ENCODE peak calls at places on chromosomes 11 and 22, in nine cellular contexts. T is iris pigment epithelial cell, D is left cardiac atrium, S is AG08395, A is fibroblast of the aortic adventitia, B is T47D, Z is iPS-NIHi11, I is heart left ventricle, E is LHCN-M2. X is an unnamed sample.

GRCh38 chr11:46238078-46238966 is 39.1 kb upstream of the CREB3L1 start:
- DNase-seq in T (peak; percentile 69), E (peak; percentile 63), B (peak; percentile 70), S (peak; percentile 62), D (peak; percentile 89), A (peak; percentile 82), I (peak; percentile 81), Z (peak; percentile 74), X (peak; percentile 32)

GRCh38 chr11:36346562-36347383 is 50.7 kb downstream of the PRR5L start:
- DNase-seq in A (no peak), E (no peak), I (no peak), B (no peak), S (no peak), Z (no peak), D (no peak), T (peak; percentile 34), X (no peak)

GRCh38 chr22:50577987-50578775 is at the start of gene CPT1B:
- DNase-seq in D (peak; percentile 64), E (no peak), B (no peak), S (peak; percentile 47), A (peak; percentile 22), Z (peak; percentile 34), T (no peak), I (peak; percentile 84), X (no peak)

GRCh38 chr11:11010624-11011127 is 152.8 kb upstream of the ZBED5 start:
- DNase-seq in Z (peak; percentile 58), S (peak; percentile 50), B (no peak), E (peak; percentile 34), T (peak; percentile 17), I (peak; percentile 42), D (peak; percentile 39), A (no peak), X (peak; percentile 28)

GRCh38 chr22:37623075-37624016 is 14.7 kb downstream of the GGA1 start:
- DNase-seq in Z (peak; percentile 95), D (peak; percentile 71), T (no peak), B (peak; percentile 52), I (peak; percentile 63), A (peak; percentile 57), E (peak; percentile 39), S (peak; percentile 84), X (no peak)

GRCh38 chr22:33065230-33065629 is 7.0 kb upstream of the SYN3 start:
- DNase-seq in D (no peak), Z (no peak), S (no peak), E (no peak), A (no peak), I (no peak), B (no peak), T (no peak), X (no peak)

GRCh38 chr22:21455334-21456089 is 11.7 kb upstream of the TMEM191C start:
- DNase-seq in E (no peak), B (no peak), T (no peak), I (no peak), S (no peak), Z (no peak), A (no peak), D (peak; percentile 8), X (no peak)

GRCh38 chr22:37735054-37735453 is 38.2 kb downstream of the TRIOBP start:
- DNase-seq in T (no peak), E (peak; percentile 32), B (peak; percentile 50), A (no peak), D (peak; percentile 62), Z (peak; percentile 91), I (peak; percentile 62), S (peak; percentile 69), X (peak; percentile 46)

GRCh38 chr11:19345848-19346681 is 105.3 kb upstream of the E2F8 start:
- DNase-seq in S (peak; percentile 22), B (no peak), Z (peak; percentile 58), E (no peak), D (peak; percentile 26), T (peak; percentile 27), A (peak; percentile 34), I (peak; percentile 29), X (no peak)

GRCh38 chr11:45658292-45658991 is 7.0 kb downstream of the CHST1 start:
- DNase-seq in B (no peak), D (peak; percentile 90), S (peak; percentile 72), I (peak; percentile 89), Z (peak; percentile 78), E (peak; percentile 63), T (peak; percentile 83), A (peak; percentile 20), X (no peak)

GRCh38 chr11:117045196-117045595 is 53.0 kb downstream of the SIK3 start:
- DNase-seq in I (no peak), T (peak; percentile 79), Z (peak; percentile 22), E (peak; percentile 70), S (peak; percentile 28), A (peak; percentile 51), D (no peak), B (no peak), X (no peak)

GRCh38 chr11:106853850-106854401 is 164.3 kb downstream of the GUCY1A2 start:
- DNase-seq in Z (no peak), T (no peak), D (no peak), A (no peak), B (no peak), E (no peak), I (no peak), S (no peak), X (no peak)

GRCh38 chr22:20433686-20434241 is 3.9 kb downstream of the SCARF2 start:
- DNase-seq in B (no peak), T (no peak), E (no peak), D (peak; percentile 7), A (no peak), Z (no peak), I (no peak), S (no peak), X (no peak)

GRCh38 chr11:3134651-3135490 is 30.2 kb downstream of the OSBPL5 start:
- DNase-seq in D (peak; percentile 42), E (no peak), S (no peak), Z (no peak), A (no peak), I (peak; percentile 62), T (no peak), B (no peak), X (no peak)

GRCh38 chr22:30185129-30185528 is 61.4 kb downstream of the LIF start:
- DNase-seq in I (no peak), B (no peak), T (peak; percentile 39), D (no peak), S (no peak), A (no peak), Z (no peak), E (no peak), X (no peak)